ENCODE peak calls at places on chromosomes 13 and 19, in eight cellular contexts. One of them, this sample, is unnamed. For H3K4me1, the result is how much of the 10 kb centered on the place peaks cover.

GRCh38 chr19:13861392-13861713 is 15.6 kb upstream of the NANOS3 start:
- DNase-seq in aorta: no peak
- DNase-seq in pancreas: no peak
- DNase-seq in PC-3: no peak
- DNase-seq in keratinocyte: no peak
- DNase-seq in heart left ventricle: peak
- DNase-seq in small intestine: no peak
- DNase-seq in CD8-positive, alpha-beta T cell: no peak
- DNase-seq in this sample: no peak

GRCh38 chr13:70987043-70987442 is 878.8 kb upstream of the KLHL1 start:
- DNase-seq in aorta: no peak
- DNase-seq in pancreas: no peak
- DNase-seq in PC-3: no peak
- DNase-seq in keratinocyte: no peak
- DNase-seq in heart left ventricle: no peak
- DNase-seq in small intestine: no peak
- DNase-seq in CD8-positive, alpha-beta T cell: no peak
- DNase-seq in this sample: no peak

GRCh38 chr19:4967738-4968461 is 1.0 kb upstream of the KDM4B start:
- DNase-seq in aorta: no peak
- DNase-seq in pancreas: no peak
- DNase-seq in PC-3: peak
- DNase-seq in keratinocyte: no peak
- DNase-seq in heart left ventricle: no peak
- DNase-seq in small intestine: no peak
- DNase-seq in CD8-positive, alpha-beta T cell: no peak
- DNase-seq in this sample: no peak

GRCh38 chr13:114057131-114058050 is 75.0 kb downstream of the RASA3 start:
- DNase-seq in aorta: no peak
- DNase-seq in pancreas: no peak
- DNase-seq in PC-3: no peak
- DNase-seq in keratinocyte: no peak
- DNase-seq in heart left ventricle: no peak
- DNase-seq in small intestine: no peak
- DNase-seq in CD8-positive, alpha-beta T cell: no peak
- DNase-seq in this sample: no peak

GRCh38 chr19:4083677-4084546 is 17.2 kb upstream of the ZBTB7A start:
- DNase-seq in aorta: no peak
- DNase-seq in pancreas: no peak
- DNase-seq in PC-3: peak
- DNase-seq in keratinocyte: no peak
- DNase-seq in heart left ventricle: peak
- DNase-seq in small intestine: peak
- DNase-seq in CD8-positive, alpha-beta T cell: no peak
- DNase-seq in this sample: no peak

GRCh38 chr19:23981863-23982262 is 67.2 kb downstream of the ZNF726 start:
- DNase-seq in aorta: no peak
- DNase-seq in pancreas: no peak
- DNase-seq in PC-3: no peak
- DNase-seq in keratinocyte: no peak
- DNase-seq in heart left ventricle: no peak
- DNase-seq in small intestine: no peak
- DNase-seq in CD8-positive, alpha-beta T cell: no peak
- DNase-seq in this sample: no peak

GRCh38 chr13:48194392-48194754 is 38.6 kb upstream of the ITM2B start:
- DNase-seq in aorta: no peak
- DNase-seq in pancreas: no peak
- DNase-seq in PC-3: peak
- DNase-seq in keratinocyte: no peak
- DNase-seq in heart left ventricle: no peak
- DNase-seq in small intestine: no peak
- DNase-seq in CD8-positive, alpha-beta T cell: no peak
- DNase-seq in this sample: no peak

GRCh38 chr13:41177616-41178015 is 16.8 kb downstream of the KBTBD7 start:
- DNase-seq in aorta: no peak
- DNase-seq in pancreas: no peak
- DNase-seq in PC-3: no peak
- DNase-seq in keratinocyte: no peak
- DNase-seq in heart left ventricle: no peak
- DNase-seq in small intestine: no peak
- DNase-seq in CD8-positive, alpha-beta T cell: no peak
- DNase-seq in this sample: no peak

GRCh38 chr13:43878897-43879322 is 630 bp downstream of the CCDC122 start:
- DNase-seq in aorta: peak
- DNase-seq in pancreas: peak
- DNase-seq in PC-3: peak
- DNase-seq in keratinocyte: no peak
- DNase-seq in heart left ventricle: peak
- DNase-seq in small intestine: peak
- DNase-seq in CD8-positive, alpha-beta T cell: no peak
- DNase-seq in this sample: peak

GRCh38 chr19:19234220-19234816 is 22.6 kb downstream of the NCAN start:
- DNase-seq in aorta: no peak
- DNase-seq in pancreas: no peak
- DNase-seq in PC-3: no peak
- DNase-seq in keratinocyte: no peak
- DNase-seq in heart left ventricle: no peak
- DNase-seq in small intestine: no peak
- DNase-seq in CD8-positive, alpha-beta T cell: no peak
- DNase-seq in this sample: no peak

GRCh38 chr19:1102407-1103106 is 1.2 kb upstream of the GPX4 start:
- DNase-seq in aorta: peak
- DNase-seq in pancreas: peak
- DNase-seq in PC-3: peak
- DNase-seq in keratinocyte: peak
- DNase-seq in heart left ventricle: no peak
- DNase-seq in small intestine: peak
- DNase-seq in CD8-positive, alpha-beta T cell: no peak
- DNase-seq in this sample: peak

GRCh38 chr19:35184884-35185283 is 30.3 kb downstream of the FXYD5 start:
- DNase-seq in aorta: no peak
- DNase-seq in pancreas: no peak
- DNase-seq in PC-3: no peak
- DNase-seq in keratinocyte: no peak
- DNase-seq in heart left ventricle: no peak
- DNase-seq in small intestine: no peak
- DNase-seq in CD8-positive, alpha-beta T cell: no peak
- DNase-seq in this sample: no peak

GRCh38 chr19:16605115-16605514 is 22.9 kb downstream of the MED26 start:
- DNase-seq in aorta: no peak
- DNase-seq in pancreas: no peak
- DNase-seq in PC-3: no peak
- DNase-seq in keratinocyte: no peak
- DNase-seq in heart left ventricle: no peak
- DNase-seq in small intestine: no peak
- DNase-seq in CD8-positive, alpha-beta T cell: no peak
- DNase-seq in this sample: no peak
- H3K4me1 ChIP-seq in aorta: under half
- H3K4me1 ChIP-seq in pancreas: under half
- H3K4me1 ChIP-seq in PC-3: under half
- H3K4me1 ChIP-seq in keratinocyte: under half
- H3K4me1 ChIP-seq in heart left ventricle: half or more
- H3K4me1 ChIP-seq in small intestine: under half
- H3K4me1 ChIP-seq in CD8-positive, alpha-beta T cell: under half
- H3K4me1 ChIP-seq in this sample: under half

GRCh38 chr19:50724522-50725217 is 1.5 kb downstream of the CLEC11A start:
- DNase-seq in aorta: peak
- DNase-seq in pancreas: peak
- DNase-seq in PC-3: peak
- DNase-seq in keratinocyte: peak
- DNase-seq in heart left ventricle: peak
- DNase-seq in small intestine: peak
- DNase-seq in CD8-positive, alpha-beta T cell: peak
- DNase-seq in this sample: peak

GRCh38 chr19:50723735-50724521 is 764 bp downstream of the CLEC11A start:
- DNase-seq in aorta: no peak
- DNase-seq in pancreas: peak
- DNase-seq in PC-3: no peak
- DNase-seq in keratinocyte: no peak
- DNase-seq in heart left ventricle: no peak
- DNase-seq in small intestine: no peak
- DNase-seq in CD8-positive, alpha-beta T cell: no peak
- DNase-seq in this sample: no peak

GRCh38 chr19:50722248-50723013 is 733 bp upstream of the CLEC11A start:
- DNase-seq in aorta: no peak
- DNase-seq in pancreas: no peak
- DNase-seq in PC-3: no peak
- DNase-seq in keratinocyte: no peak
- DNase-seq in heart left ventricle: no peak
- DNase-seq in small intestine: no peak
- DNase-seq in CD8-positive, alpha-beta T cell: no peak
- DNase-seq in this sample: no peak

GRCh38 chr19:50721441-50722137 is 1.6 kb upstream of the CLEC11A start:
- DNase-seq in aorta: no peak
- DNase-seq in pancreas: no peak
- DNase-seq in PC-3: no peak
- DNase-seq in keratinocyte: no peak
- DNase-seq in heart left ventricle: no peak
- DNase-seq in small intestine: no peak
- DNase-seq in CD8-positive, alpha-beta T cell: no peak
- DNase-seq in this sample: no peak

GRCh38 chr19:50723069-50723468 is at the start of gene CLEC11A:
- DNase-seq in aorta: peak
- DNase-seq in pancreas: peak
- DNase-seq in PC-3: no peak
- DNase-seq in keratinocyte: no peak
- DNase-seq in heart left ventricle: peak
- DNase-seq in small intestine: no peak
- DNase-seq in CD8-positive, alpha-beta T cell: no peak
- DNase-seq in this sample: peak
- H3K27ac ChIP-seq in aorta: no peak
- H3K27ac ChIP-seq in pancreas: peak
- H3K27ac ChIP-seq in PC-3: no peak
- H3K27ac ChIP-seq in keratinocyte: no peak
- H3K27ac ChIP-seq in heart left ventricle: peak
- H3K27ac ChIP-seq in small intestine: peak
- H3K27ac ChIP-seq in CD8-positive, alpha-beta T cell: no peak
- H3K27ac ChIP-seq in this sample: no peak

GRCh38 chr19:10920781-10921180 is 7.7 kb downstream of the YIPF2 start:
- DNase-seq in aorta: no peak
- DNase-seq in pancreas: no peak
- DNase-seq in PC-3: no peak
- DNase-seq in keratinocyte: no peak
- DNase-seq in heart left ventricle: no peak
- DNase-seq in small intestine: no peak
- DNase-seq in CD8-positive, alpha-beta T cell: no peak
- DNase-seq in this sample: no peak
- H3K4me1 ChIP-seq in aorta: under half
- H3K4me1 ChIP-seq in pancreas: under half
- H3K4me1 ChIP-seq in PC-3: under half
- H3K4me1 ChIP-seq in keratinocyte: under half
- H3K4me1 ChIP-seq in heart left ventricle: under half
- H3K4me1 ChIP-seq in small intestine: under half
- H3K4me1 ChIP-seq in CD8-positive, alpha-beta T cell: under half
- H3K4me1 ChIP-seq in this sample: under half

GRCh38 chr19:16467581-16467980 is 4.2 kb downstream of the EPS15L1 start:
- DNase-seq in aorta: no peak
- DNase-seq in pancreas: no peak
- DNase-seq in PC-3: no peak
- DNase-seq in keratinocyte: no peak
- DNase-seq in heart left ventricle: peak
- DNase-seq in small intestine: no peak
- DNase-seq in CD8-positive, alpha-beta T cell: no peak
- DNase-seq in this sample: no peak
- H3K27ac ChIP-seq in aorta: no peak
- H3K27ac ChIP-seq in pancreas: no peak
- H3K27ac ChIP-seq in PC-3: no peak
- H3K27ac ChIP-seq in keratinocyte: no peak
- H3K27ac ChIP-seq in heart left ventricle: peak
- H3K27ac ChIP-seq in small intestine: no peak
- H3K27ac ChIP-seq in CD8-positive, alpha-beta T cell: no peak
- H3K27ac ChIP-seq in this sample: no peak

GRCh38 chr13:101488734-101489133 is 36.3 kb downstream of the ITGBL1 start:
- DNase-seq in aorta: no peak
- DNase-seq in pancreas: no peak
- DNase-seq in PC-3: no peak
- DNase-seq in keratinocyte: no peak
- DNase-seq in heart left ventricle: no peak
- DNase-seq in small intestine: no peak
- DNase-seq in CD8-positive, alpha-beta T cell: no peak
- DNase-seq in this sample: no peak
- H3K4me1 ChIP-seq in aorta: under half
- H3K4me1 ChIP-seq in pancreas: under half
- H3K4me1 ChIP-seq in PC-3: under half
- H3K4me1 ChIP-seq in keratinocyte: under half
- H3K4me1 ChIP-seq in heart left ventricle: under half
- H3K4me1 ChIP-seq in small intestine: under half
- H3K4me1 ChIP-seq in CD8-positive, alpha-beta T cell: under half
- H3K4me1 ChIP-seq in this sample: under half

GRCh38 chr19:32404213-32404938 is 1.2 kb upstream of the DPY19L3 start:
- DNase-seq in aorta: no peak
- DNase-seq in pancreas: no peak
- DNase-seq in PC-3: no peak
- DNase-seq in keratinocyte: no peak
- DNase-seq in heart left ventricle: no peak
- DNase-seq in small intestine: no peak
- DNase-seq in CD8-positive, alpha-beta T cell: no peak
- DNase-seq in this sample: no peak
- H3K27ac ChIP-seq in aorta: no peak
- H3K27ac ChIP-seq in pancreas: peak
- H3K27ac ChIP-seq in PC-3: no peak
- H3K27ac ChIP-seq in keratinocyte: peak
- H3K27ac ChIP-seq in heart left ventricle: peak
- H3K27ac ChIP-seq in small intestine: peak
- H3K27ac ChIP-seq in CD8-positive, alpha-beta T cell: peak
- H3K27ac ChIP-seq in this sample: peak